ENCODE peak calls at places on chromosomes 4 and X, in ten cellular contexts. B is cardiac muscle cell, R is GM23248, V is Karpas-422, Z is left lung, L is mesenchymal stem cell, I is aorta, O is H9, H is lower lobe of right lung, F is heart right ventricle. P is an unnamed sample.

GRCh38 chrX:133819546-133819945 is 165.8 kb downstream of the GPC3 start:
- DNase-seq in I (no peak), F (no peak), Z (no peak), R (no peak), B (no peak), V (no peak), O (no peak), L (no peak), H (no peak), P (no peak)

GRCh38 chr4:3250956-3251690 is 2.2 kb downstream of the MSANTD1 start:
- DNase-seq in F (no peak), L (no peak), R (peak; percentile 52), O (peak; percentile 21), I (peak; percentile 55), V (no peak), H (peak; percentile 69), Z (peak; percentile 85), B (no peak), P (no peak)

GRCh38 chr4:177562859-177563258 is 120.6 kb upstream of the AGA start:
- DNase-seq in B (no peak), R (no peak), I (no peak), F (no peak), O (no peak), L (no peak), H (no peak), Z (no peak), V (no peak), P (no peak)

GRCh38 chr4:187236491-187236890 is 512.8 kb upstream of the FAT1 start:
- DNase-seq in H (no peak), V (no peak), F (no peak), L (peak; percentile 28), Z (no peak), B (no peak), R (peak; percentile 52), I (no peak), O (no peak), P (no peak)

GRCh38 chr4:149830823-149831222 is 15.2 kb upstream of the IQCM start:
- DNase-seq in F (no peak), B (no peak), V (no peak), Z (no peak), I (no peak), R (no peak), L (no peak), O (no peak), H (no peak), P (no peak)

GRCh38 chrX:7941390-7942042 is 14.3 kb upstream of the PNPLA4 start:
- DNase-seq in I (no peak), B (peak; percentile 44), V (peak; percentile 61), Z (no peak), R (peak; percentile 12), H (no peak), O (peak; percentile 27), F (no peak), L (no peak), P (no peak)

GRCh38 chr4:83850435-83850834 is 314.5 kb downstream of the GPAT3 start:
- DNase-seq in I (no peak), V (no peak), H (no peak), O (peak; percentile 52), F (no peak), Z (no peak), L (no peak), B (peak; percentile 5), R (peak; percentile 58), P (no peak)

GRCh38 chrX:96713303-96713702 is 28.7 kb downstream of the DIAPH2 start:
- DNase-seq in F (no peak), O (no peak), H (no peak), R (no peak), Z (no peak), I (no peak), L (no peak), V (no peak), B (no peak), P (no peak)

GRCh38 chrX:8783100-8784098 is 17.8 kb downstream of the FAM9A start:
- DNase-seq in Z (peak; percentile 65), H (no peak), B (no peak), R (peak; percentile 10), I (no peak), O (peak; percentile 72), F (peak; percentile 15), L (no peak), V (peak; percentile 62), P (peak; percentile 26)

GRCh38 chr4:38601244-38601915 is 62.6 kb upstream of the KLF3 start:
- DNase-seq in I (no peak), V (no peak), L (peak; percentile 83), B (no peak), O (no peak), F (no peak), R (peak; percentile 47), H (no peak), Z (no peak), P (no peak)

GRCh38 chr4:98506462-98507132 is 151.8 kb downstream of the TSPAN5 start:
- DNase-seq in I (no peak), H (no peak), L (no peak), B (peak; percentile 47), O (peak; percentile 55), F (no peak), V (peak; percentile 56), Z (no peak), R (no peak), P (no peak)

GRCh38 chrX:145817666-145818521 is at the start of gene SLITRK2:
- DNase-seq in F (no peak), H (no peak), Z (peak; percentile 50), B (peak; percentile 16), V (no peak), I (peak; percentile 69), O (peak; percentile 48), L (no peak), R (peak; percentile 4), P (no peak)

GRCh38 chrX:13816899-13817298 is at the start of gene GPM6B:
- DNase-seq in B (no peak), V (no peak), Z (no peak), F (no peak), H (no peak), O (no peak), I (no peak), L (no peak), R (no peak), P (no peak)

GRCh38 chr4:62640296-62640695 is 1440.2 kb downstream of the ADGRL3 start:
- DNase-seq in H (no peak), L (no peak), B (no peak), I (no peak), Z (no peak), O (no peak), R (no peak), F (no peak), V (no peak), P (no peak)

DNA sequence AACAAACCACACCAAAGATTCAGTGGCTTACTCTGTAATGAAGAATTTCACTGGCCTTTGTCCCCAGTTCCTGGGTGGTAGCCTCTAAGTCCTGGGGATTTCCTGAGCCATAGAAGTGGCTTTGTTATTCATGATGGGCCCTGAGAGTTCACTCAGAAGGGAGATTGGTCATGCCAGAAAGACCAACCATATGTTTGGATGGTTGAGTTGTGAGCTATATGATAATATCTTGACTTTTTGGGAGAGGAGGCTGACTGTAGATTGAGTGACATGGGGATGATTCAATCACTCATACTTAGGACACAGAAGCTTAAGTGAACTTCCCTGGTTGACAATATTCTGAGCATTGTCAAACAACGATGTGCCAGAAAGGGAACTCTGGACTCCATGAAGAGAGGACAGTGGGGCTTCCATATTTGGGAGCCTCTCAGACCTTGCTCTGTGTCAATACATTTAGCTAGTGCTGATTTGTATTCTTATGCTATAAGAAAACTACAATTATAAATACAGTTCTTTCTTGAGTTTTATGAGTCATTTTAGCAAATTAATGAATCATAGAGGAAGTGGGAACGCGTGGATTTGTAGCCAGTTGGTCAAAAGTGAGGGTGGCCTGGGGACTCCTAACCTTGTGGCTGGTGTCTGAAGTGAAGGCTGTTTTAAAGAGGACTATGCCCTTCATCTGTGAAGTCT is 392.0 kb downstream of the GBA3 start:
- DNase-seq in L (no peak), Z (no peak), I (no peak), V (no peak), F (no peak), R (peak; percentile 13), H (no peak), B (no peak), O (no peak), P (no peak)
- H3K4me1 ChIP-seq in L (no peaks in the 10 kb centered on the region), Z (no peaks in the 10 kb centered on the region), I (no peaks in the 10 kb centered on the region), V (no peaks in the 10 kb centered on the region), F (no peaks in the 10 kb centered on the region), R (no peaks in the 10 kb centered on the region), H (no peaks in the 10 kb centered on the region), B (no peaks in the 10 kb centered on the region), O (no peaks in the 10 kb centered on the region), P (no peaks in the 10 kb centered on the region)

DNA sequence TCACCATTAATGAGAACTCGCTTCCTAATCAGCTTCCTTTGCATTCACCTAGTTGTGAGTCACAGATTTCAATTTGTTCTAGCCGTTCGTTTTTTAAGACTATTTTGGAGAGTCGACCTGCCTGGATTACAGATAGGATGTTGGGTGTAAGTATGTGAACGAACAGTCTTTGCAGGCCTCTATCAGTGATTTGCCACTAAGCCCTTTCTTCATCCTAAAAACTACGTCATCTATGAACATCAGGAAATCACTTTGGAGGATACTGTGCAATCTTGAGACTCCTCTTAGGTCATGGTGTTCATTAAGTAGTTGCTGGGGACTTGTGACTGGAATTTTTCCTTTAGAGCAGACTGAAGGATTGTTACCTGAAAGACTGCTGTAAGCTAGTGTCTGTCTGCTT is 1.1 kb downstream of the POLA1 start:
- DNase-seq in L (peak; percentile 3), Z (no peak), O (no peak), I (no peak), H (no peak), R (peak; percentile 28), B (no peak), V (no peak), F (no peak), P (no peak)
- H3K27me3 ChIP-seq in L (no peaks in the 10 kb centered on the region), Z (no peaks in the 10 kb centered on the region), O (no peaks in the 10 kb centered on the region), I (no peaks in the 10 kb centered on the region), H (no peaks in the 10 kb centered on the region), R (no peaks in the 10 kb centered on the region), B (no peaks in the 10 kb centered on the region), V (no peaks in the 10 kb centered on the region), F (no peaks in the 10 kb centered on the region), P (no peaks in the 10 kb centered on the region)

DNA sequence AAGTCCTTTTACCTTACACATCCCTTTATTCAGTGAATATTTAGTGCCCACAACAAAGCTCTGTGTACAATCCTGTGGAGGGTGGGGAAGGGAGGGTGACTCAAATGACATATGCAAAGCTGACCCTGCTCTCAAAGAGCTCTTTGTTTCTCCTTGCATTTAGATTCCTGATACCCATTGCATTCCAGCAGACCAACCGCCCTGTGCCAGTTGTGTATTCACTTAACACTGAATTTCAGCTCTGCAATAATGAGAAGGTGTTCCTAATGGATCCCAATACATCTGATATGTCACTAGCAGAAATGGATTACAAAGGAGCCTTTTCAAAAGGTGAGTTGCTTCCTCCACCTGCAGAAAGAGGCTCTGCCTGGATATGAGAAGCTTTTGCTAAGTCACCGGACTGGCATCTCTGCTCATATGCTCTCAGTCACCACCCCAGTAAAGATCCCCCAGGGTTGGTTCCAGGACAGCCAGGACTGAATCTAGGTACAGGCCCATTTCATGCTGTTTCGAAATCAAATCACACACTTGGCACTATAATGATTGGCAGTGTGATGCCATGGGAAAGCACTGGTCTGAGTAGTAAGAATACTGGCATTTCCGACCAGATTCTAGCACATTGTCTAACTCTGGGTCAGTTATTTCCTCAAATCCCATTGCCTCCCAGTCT is 17.1 kb upstream of the ANXA3 start:
- DNase-seq in R (peak; percentile 44), L (no peak), F (no peak), O (no peak), V (no peak), H (no peak), B (no peak), Z (no peak), I (no peak), P (no peak)
- H3K27ac ChIP-seq in R (peak overlapping the region; percentile 11), L (no peak overlapping the region), F (no peak overlapping the region), O (no peak overlapping the region), V (no peak overlapping the region), H (no peak overlapping the region), B (no peak overlapping the region), Z (no peak overlapping the region), I (no peak overlapping the region), P (no peak overlapping the region)

GRCh38 chr4:1219553-1219950 is 29.4 kb downstream of the CTBP1 start:
- DNase-seq in Z (no peak), I (no peak), O (no peak), H (no peak), L (no peak), F (no peak), V (no peak), B (no peak), R (no peak), P (no peak)
- H3K4me1 ChIP-seq in Z (peaks cover 3% of the 10 kb centered on the region), I (no peaks in the 10 kb centered on the region), O (no peaks in the 10 kb centered on the region), H (peaks cover 44% of the 10 kb centered on the region), L (peaks cover 3% of the 10 kb centered on the region), F (peaks cover 9% of the 10 kb centered on the region), V (peaks cover 69% of the 10 kb centered on the region), B (no peaks in the 10 kb centered on the region), R (no peaks in the 10 kb centered on the region), P (peaks cover 8% of the 10 kb centered on the region)

P was measured in adrenal gland.